ENCODE peak calls at places on chromosomes 16 and 17, in seven cellular contexts. One of them, this sample, is unnamed.

GRCh38 chr17:69733171-69734014 is 318.9 kb downstream of the MAP2K6 start:
- DNase-seq in endothelial cell of umbilical vein: peak; percentile 67
- DNase-seq in SJCRH30: peak; percentile 74
- DNase-seq in small intestine: no peak
- DNase-seq in ovary: no peak
- DNase-seq in OCI-LY7: peak; percentile 30
- DNase-seq in fibroblast of lung: peak; percentile 86
- DNase-seq in this sample: no peak

GRCh38 chr17:76161113-76161512 is 20.1 kb upstream of the FOXJ1 start:
- DNase-seq in endothelial cell of umbilical vein: no peak
- DNase-seq in SJCRH30: no peak
- DNase-seq in small intestine: no peak
- DNase-seq in ovary: no peak
- DNase-seq in OCI-LY7: no peak
- DNase-seq in fibroblast of lung: no peak
- DNase-seq in this sample: no peak

GRCh38 chr17:1087381-1088241 is 90.7 kb downstream of the TIMM22 start:
- DNase-seq in endothelial cell of umbilical vein: peak; percentile 84
- DNase-seq in SJCRH30: peak; percentile 55
- DNase-seq in small intestine: peak; percentile 79
- DNase-seq in ovary: no peak
- DNase-seq in OCI-LY7: peak; percentile 21
- DNase-seq in fibroblast of lung: peak; percentile 59
- DNase-seq in this sample: no peak

GRCh38 chr17:71398706-71399620 is 721.9 kb upstream of the SOX9 start:
- DNase-seq in endothelial cell of umbilical vein: no peak
- DNase-seq in SJCRH30: no peak
- DNase-seq in small intestine: no peak
- DNase-seq in ovary: no peak
- DNase-seq in OCI-LY7: no peak
- DNase-seq in fibroblast of lung: peak; percentile 67
- DNase-seq in this sample: no peak

GRCh38 chr17:4307179-4307930 is 43.6 kb upstream of the ANKFY1 start:
- DNase-seq in endothelial cell of umbilical vein: no peak
- DNase-seq in SJCRH30: no peak
- DNase-seq in small intestine: no peak
- DNase-seq in ovary: no peak
- DNase-seq in OCI-LY7: no peak
- DNase-seq in fibroblast of lung: no peak
- DNase-seq in this sample: no peak

GRCh38 chr16:86761117-86761971 is 183.0 kb downstream of the FOXL1 start:
- DNase-seq in endothelial cell of umbilical vein: peak; percentile 72
- DNase-seq in SJCRH30: no peak
- DNase-seq in small intestine: peak; percentile 29
- DNase-seq in ovary: no peak
- DNase-seq in OCI-LY7: peak; percentile 19
- DNase-seq in fibroblast of lung: peak; percentile 66
- DNase-seq in this sample: peak; percentile 16

GRCh38 chr16:52456368-52456767 is 90.6 kb downstream of the TOX3 start:
- DNase-seq in endothelial cell of umbilical vein: no peak
- DNase-seq in SJCRH30: peak; percentile 79
- DNase-seq in small intestine: no peak
- DNase-seq in ovary: no peak
- DNase-seq in OCI-LY7: no peak
- DNase-seq in fibroblast of lung: peak; percentile 9
- DNase-seq in this sample: no peak

GRCh38 chr16:15487336-15488284 is 53.2 kb downstream of the BMERB1 start:
- DNase-seq in endothelial cell of umbilical vein: no peak
- DNase-seq in SJCRH30: no peak
- DNase-seq in small intestine: no peak
- DNase-seq in ovary: no peak
- DNase-seq in OCI-LY7: no peak
- DNase-seq in fibroblast of lung: peak; percentile 79
- DNase-seq in this sample: no peak

GRCh38 chr17:17499402-17500145 is 3.4 kb upstream of the RASD1 start:
- DNase-seq in endothelial cell of umbilical vein: no peak
- DNase-seq in SJCRH30: peak; percentile 13
- DNase-seq in small intestine: no peak
- DNase-seq in ovary: no peak
- DNase-seq in OCI-LY7: no peak
- DNase-seq in fibroblast of lung: no peak
- DNase-seq in this sample: no peak

GRCh38 chr16:87464691-87465300 is 28.0 kb downstream of the ZCCHC14 start:
- DNase-seq in endothelial cell of umbilical vein: no peak
- DNase-seq in SJCRH30: peak; percentile 44
- DNase-seq in small intestine: peak; percentile 66
- DNase-seq in ovary: peak; percentile 77
- DNase-seq in OCI-LY7: no peak
- DNase-seq in fibroblast of lung: peak; percentile 92
- DNase-seq in this sample: no peak

GRCh38 chr17:47204722-47205418 is 4.3 kb upstream of the MYL4 start:
- DNase-seq in endothelial cell of umbilical vein: no peak
- DNase-seq in SJCRH30: peak; percentile 42
- DNase-seq in small intestine: peak; percentile 39
- DNase-seq in ovary: no peak
- DNase-seq in OCI-LY7: peak; percentile 87
- DNase-seq in fibroblast of lung: peak; percentile 65
- DNase-seq in this sample: peak; percentile 17

GRCh38 chr17:6643460-6644125 is 2.7 kb downstream of the TXNDC17 start:
- DNase-seq in endothelial cell of umbilical vein: no peak
- DNase-seq in SJCRH30: no peak
- DNase-seq in small intestine: no peak
- DNase-seq in ovary: no peak
- DNase-seq in OCI-LY7: no peak
- DNase-seq in fibroblast of lung: peak; percentile 71
- DNase-seq in this sample: no peak

GRCh38 chr17:76497979-76498885 is 3.0 kb downstream of the RHBDF2 start:
- DNase-seq in endothelial cell of umbilical vein: peak; percentile 93
- DNase-seq in SJCRH30: peak; percentile 94
- DNase-seq in small intestine: peak; percentile 60
- DNase-seq in ovary: peak; percentile 68
- DNase-seq in OCI-LY7: no peak
- DNase-seq in fibroblast of lung: peak; percentile 84
- DNase-seq in this sample: no peak

GRCh38 chr16:2910441-2910840 is 1.3 kb upstream of the FLYWCH1 start:
- DNase-seq in endothelial cell of umbilical vein: no peak
- DNase-seq in SJCRH30: no peak
- DNase-seq in small intestine: no peak
- DNase-seq in ovary: no peak
- DNase-seq in OCI-LY7: no peak
- DNase-seq in fibroblast of lung: peak; percentile 6
- DNase-seq in this sample: no peak

GRCh38 chr16:10171225-10171624 is 11.0 kb downstream of the GRIN2A start:
- DNase-seq in endothelial cell of umbilical vein: no peak
- DNase-seq in SJCRH30: no peak
- DNase-seq in small intestine: peak; percentile 88
- DNase-seq in ovary: no peak
- DNase-seq in OCI-LY7: no peak
- DNase-seq in fibroblast of lung: peak; percentile 29
- DNase-seq in this sample: no peak

GRCh38 chr16:79098897-79099296 is 501.6 kb downstream of the MAF start:
- DNase-seq in endothelial cell of umbilical vein: no peak
- DNase-seq in SJCRH30: no peak
- DNase-seq in small intestine: no peak
- DNase-seq in ovary: no peak
- DNase-seq in OCI-LY7: no peak
- DNase-seq in fibroblast of lung: no peak
- DNase-seq in this sample: no peak

GRCh38 chr17:63699638-63700527 is at the start of gene LIMD2:
- DNase-seq in endothelial cell of umbilical vein: peak; percentile 54
- DNase-seq in SJCRH30: peak; percentile 66
- DNase-seq in small intestine: no peak
- DNase-seq in ovary: peak; percentile 47
- DNase-seq in OCI-LY7: peak; percentile 76
- DNase-seq in fibroblast of lung: peak; percentile 37
- DNase-seq in this sample: peak; percentile 88

GRCh38 chr17:66661411-66661843 is 173.5 kb upstream of the CACNG5 start:
- DNase-seq in endothelial cell of umbilical vein: peak; percentile 66
- DNase-seq in SJCRH30: no peak
- DNase-seq in small intestine: no peak
- DNase-seq in ovary: no peak
- DNase-seq in OCI-LY7: no peak
- DNase-seq in fibroblast of lung: peak; percentile 63
- DNase-seq in this sample: no peak

GRCh38 chr16:84247341-84247740 is 7.5 kb upstream of the KCNG4 start:
- DNase-seq in endothelial cell of umbilical vein: no peak
- DNase-seq in SJCRH30: no peak
- DNase-seq in small intestine: no peak
- DNase-seq in ovary: no peak
- DNase-seq in OCI-LY7: no peak
- DNase-seq in fibroblast of lung: no peak
- DNase-seq in this sample: no peak

GRCh38 chr17:76659928-76660614 is 16.5 kb upstream of the ST6GALNAC1 start:
- DNase-seq in endothelial cell of umbilical vein: no peak
- DNase-seq in SJCRH30: peak; percentile 30
- DNase-seq in small intestine: peak; percentile 88
- DNase-seq in ovary: peak; percentile 25
- DNase-seq in OCI-LY7: no peak
- DNase-seq in fibroblast of lung: no peak
- DNase-seq in this sample: peak; percentile 5

DNA sequence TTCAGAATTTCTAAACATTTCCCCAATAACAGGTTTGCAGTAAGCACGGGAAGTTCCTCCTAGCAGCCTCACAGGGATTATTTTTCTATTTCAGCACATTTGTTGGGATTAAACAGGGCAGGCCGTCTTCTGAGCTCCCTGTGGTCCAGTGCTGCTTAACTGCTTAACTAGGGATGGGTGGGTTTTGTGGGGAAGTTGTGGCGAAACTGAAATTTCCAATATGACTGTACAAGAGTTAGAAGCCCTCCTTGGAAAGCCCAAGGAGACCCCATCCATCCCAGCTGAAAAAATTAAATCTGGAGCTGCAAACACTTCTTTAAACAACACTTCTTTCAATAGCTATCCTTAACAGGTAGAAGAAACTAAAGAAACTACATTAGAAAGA is 22.2 kb downstream of the FAM117A start:
- DNase-seq in endothelial cell of umbilical vein: no peak
- DNase-seq in SJCRH30: no peak
- DNase-seq in small intestine: no peak
- DNase-seq in ovary: no peak
- DNase-seq in OCI-LY7: no peak
- DNase-seq in fibroblast of lung: no peak
- DNase-seq in this sample: no peak
- H3K4me1 ChIP-seq in endothelial cell of umbilical vein: no peaks in the 10 kb centered on the region
- H3K4me1 ChIP-seq in SJCRH30: peaks cover 8% of the 10 kb centered on the region
- H3K4me1 ChIP-seq in small intestine: peaks cover 1% of the 10 kb centered on the region
- H3K4me1 ChIP-seq in ovary: peaks cover 27% of the 10 kb centered on the region
- H3K4me1 ChIP-seq in OCI-LY7: peaks cover 97% of the 10 kb centered on the region
- H3K4me1 ChIP-seq in fibroblast of lung: peaks cover 6% of the 10 kb centered on the region
- H3K4me1 ChIP-seq in this sample: peaks cover 97% of the 10 kb centered on the region

DNA sequence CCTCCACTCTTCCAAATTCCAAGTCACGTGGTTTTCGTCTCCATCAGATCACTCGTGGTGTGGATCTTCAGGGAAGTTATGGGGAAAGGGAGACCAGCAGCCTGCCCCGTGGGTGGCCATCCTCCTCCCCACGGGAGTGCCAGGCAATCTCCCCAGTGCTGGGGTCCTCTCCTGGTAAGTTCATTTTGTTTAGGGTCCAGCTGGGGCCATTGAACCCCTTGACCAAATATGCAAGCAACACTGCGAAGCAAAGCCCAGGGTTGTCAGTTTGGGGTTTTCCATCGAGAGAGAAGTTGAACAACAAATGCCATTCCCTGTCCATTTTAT is 4.1 kb upstream of the LCMT1 start:
- DNase-seq in endothelial cell of umbilical vein: no peak
- DNase-seq in SJCRH30: no peak
- DNase-seq in small intestine: no peak
- DNase-seq in ovary: no peak
- DNase-seq in OCI-LY7: no peak
- DNase-seq in fibroblast of lung: no peak
- DNase-seq in this sample: no peak
- H3K27ac ChIP-seq in endothelial cell of umbilical vein: peak overlapping the region; percentile 56
- H3K27ac ChIP-seq in SJCRH30: peak overlapping the region; percentile 17
- H3K27ac ChIP-seq in small intestine: peak overlapping the region; percentile 99
- H3K27ac ChIP-seq in ovary: no peak overlapping the region
- H3K27ac ChIP-seq in OCI-LY7: no peak overlapping the region
- H3K27ac ChIP-seq in fibroblast of lung: peak overlapping the region; percentile 71
- H3K27ac ChIP-seq in this sample: peak overlapping the region; percentile 72

DNA sequence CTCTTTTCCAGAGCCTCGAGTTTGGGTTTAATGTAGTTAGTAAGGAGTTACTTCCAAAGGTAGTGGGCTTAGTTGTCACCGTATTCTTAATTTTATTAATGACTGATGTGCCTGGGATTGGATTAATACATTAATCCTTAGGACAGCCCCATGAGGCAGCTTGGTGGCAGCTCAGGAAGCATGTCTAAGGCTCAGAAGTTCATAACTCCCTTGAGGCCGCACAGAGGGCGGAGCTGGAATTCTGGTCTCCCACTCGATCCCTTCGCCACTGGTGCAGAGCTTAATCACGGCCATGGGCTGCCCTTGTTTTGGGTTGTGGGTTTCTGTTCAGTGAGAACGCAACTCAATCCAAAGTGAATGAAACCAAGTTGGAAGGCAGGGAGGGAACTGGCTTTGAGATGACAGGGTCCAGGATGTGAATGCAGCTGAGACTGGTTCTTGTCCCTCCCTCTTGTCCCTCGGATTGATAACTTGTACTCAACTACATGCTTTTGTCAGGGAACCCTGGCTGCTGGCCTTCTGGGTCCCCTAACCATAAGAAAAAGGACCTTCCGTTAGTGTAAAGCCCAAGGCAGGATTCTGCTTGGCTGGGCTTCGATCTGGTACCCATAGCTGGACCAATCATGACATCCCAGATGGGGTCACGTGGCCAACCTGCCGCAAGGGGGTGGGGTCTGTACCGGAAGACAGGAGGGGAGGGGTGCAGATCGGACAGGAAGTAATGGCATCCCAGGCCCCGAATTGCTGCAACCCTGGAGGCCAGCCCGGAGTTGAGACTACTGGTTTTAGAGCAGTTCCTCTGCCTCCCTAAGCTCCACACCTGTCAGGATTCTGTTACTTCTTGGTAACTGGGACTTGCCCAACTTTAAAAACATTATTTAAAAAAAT is 45.4 kb downstream of the SNX20 start:
- DNase-seq in endothelial cell of umbilical vein: no peak
- DNase-seq in SJCRH30: peak; percentile 18
- DNase-seq in small intestine: no peak
- DNase-seq in ovary: no peak
- DNase-seq in OCI-LY7: peak; percentile 29
- DNase-seq in fibroblast of lung: no peak
- DNase-seq in this sample: no peak
- H3K4me3 ChIP-seq in endothelial cell of umbilical vein: no peak overlapping the region
- H3K4me3 ChIP-seq in SJCRH30: no peak overlapping the region
- H3K4me3 ChIP-seq in small intestine: no peak overlapping the region
- H3K4me3 ChIP-seq in ovary: no peak overlapping the region
- H3K4me3 ChIP-seq in OCI-LY7: no peak overlapping the region
- H3K4me3 ChIP-seq in fibroblast of lung: no peak overlapping the region
- H3K4me3 ChIP-seq in this sample: no peak overlapping the region

DNA sequence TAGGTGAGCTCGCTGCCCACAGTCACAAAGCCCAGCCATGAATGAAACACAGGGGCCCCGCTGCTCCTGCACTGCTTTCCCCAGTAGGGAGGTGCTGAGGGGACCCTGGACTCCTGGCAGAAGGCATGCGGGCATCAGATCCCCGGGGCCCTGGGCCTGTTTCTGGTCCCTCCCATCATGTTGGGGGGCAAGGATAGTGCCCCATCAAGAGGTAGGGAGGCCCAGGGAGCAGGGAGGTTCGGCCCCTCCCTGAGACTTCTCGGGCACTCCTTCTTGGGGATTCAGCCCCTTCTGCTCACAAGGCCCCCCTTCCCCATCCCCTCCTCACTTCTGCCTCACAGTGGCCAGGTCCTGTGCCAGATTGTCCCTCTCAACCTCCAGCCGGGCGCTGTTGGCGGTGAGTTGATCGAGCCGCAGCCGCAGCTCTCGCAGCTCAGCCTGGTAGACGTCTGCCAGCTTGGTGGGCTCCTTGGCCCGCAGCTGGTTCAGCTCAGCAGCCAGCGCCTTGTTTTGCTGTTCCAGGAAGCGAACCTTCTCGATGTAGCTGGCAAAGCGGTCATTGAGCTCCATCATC is 515 bp downstream of the GFAP start:
- DNase-seq in endothelial cell of umbilical vein: no peak
- DNase-seq in SJCRH30: no peak
- DNase-seq in small intestine: no peak
- DNase-seq in ovary: no peak
- DNase-seq in OCI-LY7: no peak
- DNase-seq in fibroblast of lung: no peak
- DNase-seq in this sample: no peak
- H3K4me1 ChIP-seq in endothelial cell of umbilical vein: peaks cover 12% of the 10 kb centered on the region
- H3K4me1 ChIP-seq in SJCRH30: peaks cover 12% of the 10 kb centered on the region
- H3K4me1 ChIP-seq in small intestine: no peaks in the 10 kb centered on the region
- H3K4me1 ChIP-seq in ovary: peaks cover 5% of the 10 kb centered on the region
- H3K4me1 ChIP-seq in OCI-LY7: peaks cover 14% of the 10 kb centered on the region
- H3K4me1 ChIP-seq in fibroblast of lung: no peaks in the 10 kb centered on the region
- H3K4me1 ChIP-seq in this sample: no peaks in the 10 kb centered on the region